ENCODE peak calls at places on chromosomes 3 and 15, in five cellular contexts. P, Y, F, V and K are unnamed samples. For H3K4me1, the result is how much of the 10 kb centered on the place peaks cover.

GRCh38 chr3:23944007-23944760 is 902 bp upstream of the NR1D2 start:
- DNase-seq in P (no peak), Y (peak), F (no peak), V (no peak), K (no peak)

GRCh38 chr3:101842245-101842934 is 6.9 kb upstream of the NFKBIZ start:
- DNase-seq in V (no peak), P (peak), F (peak), Y (peak), K (peak)

GRCh38 chr3:114221165-114221880 is 16.1 kb downstream of the ZNF80 start:
- DNase-seq in F (no peak), V (no peak), P (no peak), Y (no peak), K (no peak)

GRCh38 chr3:181383760-181384159 is 328.0 kb upstream of the SOX2 start:
- DNase-seq in Y (no peak), V (no peak), F (no peak), P (no peak), K (no peak)

GRCh38 chr15:91049378-91050127 is 27.2 kb upstream of the VPS33B start:
- DNase-seq in V (peak), F (peak), P (peak), Y (peak), K (no peak)

GRCh38 chr3:15052335-15053242 is 12.5 kb downstream of the MRPS25 start:
- DNase-seq in F (no peak), V (no peak), Y (no peak), P (no peak), K (no peak)

GRCh38 chr3:82293867-82294266 is 532.4 kb upstream of the GBE1 start:
- DNase-seq in F (no peak), V (no peak), Y (no peak), P (no peak), K (no peak)

GRCh38 chr15:40539030-40539429 is 25.8 kb downstream of the CCDC32 start:
- DNase-seq in Y (no peak), V (no peak), P (no peak), F (no peak), K (no peak)

GRCh38 chr3:57164217-57164605 is 942 bp downstream of the IL17RD start:
- DNase-seq in P (no peak), V (no peak), F (no peak), Y (no peak), K (no peak)

GRCh38 chr15:87123676-87124382 is 1044.2 kb downstream of the AGBL1 start:
- DNase-seq in F (no peak), V (no peak), Y (no peak), P (no peak), K (no peak)

GRCh38 chr3:42656680-42657610 is 3.4 kb downstream of the ZBTB47 start:
- DNase-seq in F (no peak), P (no peak), Y (no peak), V (no peak), K (no peak)

GRCh38 chr3:42655980-42656679 is 2.6 kb downstream of the ZBTB47 start:
- DNase-seq in Y (no peak), P (peak), F (peak), V (no peak), K (no peak)

GRCh38 chr3:42653560-42654330 is at the start of gene ZBTB47:
- DNase-seq in Y (no peak), P (peak), V (peak), F (peak), K (peak)

GRCh38 chr3:42654331-42655201 is 1.1 kb downstream of the ZBTB47 start:
- DNase-seq in Y (peak), P (peak), F (peak), V (no peak), K (peak)

DNA sequence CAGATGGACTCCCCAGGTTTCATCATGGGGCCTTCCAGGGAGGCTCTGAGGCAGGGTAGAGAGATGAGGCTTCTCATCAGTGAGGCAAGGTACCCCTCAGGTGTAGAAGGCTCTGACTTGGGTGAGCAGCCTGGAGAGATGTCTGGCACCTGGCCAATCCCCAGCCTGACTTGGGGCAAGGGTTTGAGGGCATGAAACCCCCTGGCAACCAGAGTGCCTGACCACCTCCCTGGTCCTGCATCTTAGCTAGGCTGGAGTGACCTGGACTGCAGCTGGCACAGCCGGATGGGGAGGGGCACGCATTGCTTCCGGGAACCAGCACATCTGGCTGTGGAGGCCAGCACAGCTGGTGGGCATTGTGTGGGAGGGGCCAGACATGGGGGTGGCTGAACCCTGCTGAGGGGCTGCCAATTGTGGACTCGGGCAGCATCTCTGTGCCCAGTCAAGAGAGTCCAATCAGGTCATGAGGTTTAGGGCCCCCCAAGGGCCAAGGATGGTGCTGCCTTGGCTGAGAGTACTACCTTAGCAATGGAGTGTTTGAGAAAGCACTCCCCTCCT is 1.9 kb downstream of the ZBTB47 start:
- DNase-seq in V (no peak), F (peak), P (peak), Y (no peak), K (no peak)
- H3K4me1 ChIP-seq in V (under half), F (under half), P (half or more), Y (under half), K (under half)

DNA sequence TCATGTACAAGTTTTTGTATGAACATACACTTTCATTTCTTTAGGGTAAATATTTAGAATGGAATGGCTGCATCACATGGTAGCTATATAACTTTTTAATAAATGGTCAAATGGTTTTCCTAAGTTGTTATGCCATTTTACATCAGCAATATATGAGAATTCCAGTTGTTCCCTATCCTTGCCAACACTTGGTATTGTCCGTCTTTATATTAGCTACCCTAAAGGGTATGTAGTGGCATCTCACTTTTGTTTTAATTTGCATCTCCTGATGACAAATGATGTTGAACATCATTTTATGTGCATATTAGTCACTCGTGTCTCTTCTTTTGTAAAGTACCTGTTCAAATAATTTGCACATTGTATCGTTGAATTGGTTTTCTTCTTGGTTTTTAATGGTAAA is 2.5 kb upstream of the MUC13 start:
- DNase-seq in P (no peak), Y (no peak), V (no peak), F (no peak), K (no peak)
- H2BK12ac ChIP-seq in P (no peak), Y (no peak), V (no peak), F (no peak), K (no peak)

DNA sequence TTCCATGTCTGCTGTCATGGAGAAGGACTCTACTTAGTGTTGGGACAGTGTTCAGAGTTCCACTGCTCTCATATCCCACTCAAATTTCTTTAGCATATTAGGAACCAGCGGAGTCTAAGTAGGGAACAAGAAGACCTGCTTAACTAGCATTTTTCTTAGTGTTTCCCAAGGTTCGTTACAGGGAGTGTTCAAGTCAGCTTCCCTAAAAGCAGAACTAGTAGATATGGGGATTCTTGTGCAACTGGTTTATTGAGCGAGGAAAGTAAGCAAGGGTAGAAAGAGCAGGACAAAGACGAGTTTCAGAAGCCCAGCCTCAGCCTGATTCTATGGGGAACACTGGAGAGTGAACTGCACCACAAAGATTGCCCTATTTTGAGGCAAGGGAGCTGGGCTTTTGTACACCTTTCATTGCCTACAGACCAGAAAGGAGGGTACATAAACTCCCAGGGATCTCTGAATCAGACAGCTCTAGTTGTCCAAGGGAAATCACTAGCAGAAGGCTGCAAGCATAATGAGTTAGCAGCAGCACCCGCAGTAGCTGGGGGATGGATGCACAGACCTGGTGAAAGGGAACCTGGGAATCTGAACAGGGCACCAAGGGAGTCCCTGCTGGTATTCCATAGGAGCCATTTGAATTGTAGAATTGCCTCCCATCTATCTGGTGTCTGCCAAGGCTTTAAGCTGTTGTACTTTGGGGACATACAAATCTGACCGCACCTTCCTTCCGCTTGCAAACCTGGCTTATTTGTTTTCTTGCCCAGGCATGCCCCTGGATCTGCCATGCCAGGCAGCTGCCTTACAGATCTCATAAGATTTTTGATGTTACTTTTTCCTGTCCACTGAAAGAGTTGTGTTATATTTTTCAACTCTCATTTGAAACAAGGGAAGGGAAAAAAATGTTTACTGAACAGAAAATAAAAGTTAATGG is 15.1 kb downstream of the CMTM7 start:
- DNase-seq in P (no peak), V (no peak), Y (no peak), F (no peak), K (no peak)
- H3K4me1 ChIP-seq in P (under half), V (under half), Y (under half), F (under half), K (under half)

DNA sequence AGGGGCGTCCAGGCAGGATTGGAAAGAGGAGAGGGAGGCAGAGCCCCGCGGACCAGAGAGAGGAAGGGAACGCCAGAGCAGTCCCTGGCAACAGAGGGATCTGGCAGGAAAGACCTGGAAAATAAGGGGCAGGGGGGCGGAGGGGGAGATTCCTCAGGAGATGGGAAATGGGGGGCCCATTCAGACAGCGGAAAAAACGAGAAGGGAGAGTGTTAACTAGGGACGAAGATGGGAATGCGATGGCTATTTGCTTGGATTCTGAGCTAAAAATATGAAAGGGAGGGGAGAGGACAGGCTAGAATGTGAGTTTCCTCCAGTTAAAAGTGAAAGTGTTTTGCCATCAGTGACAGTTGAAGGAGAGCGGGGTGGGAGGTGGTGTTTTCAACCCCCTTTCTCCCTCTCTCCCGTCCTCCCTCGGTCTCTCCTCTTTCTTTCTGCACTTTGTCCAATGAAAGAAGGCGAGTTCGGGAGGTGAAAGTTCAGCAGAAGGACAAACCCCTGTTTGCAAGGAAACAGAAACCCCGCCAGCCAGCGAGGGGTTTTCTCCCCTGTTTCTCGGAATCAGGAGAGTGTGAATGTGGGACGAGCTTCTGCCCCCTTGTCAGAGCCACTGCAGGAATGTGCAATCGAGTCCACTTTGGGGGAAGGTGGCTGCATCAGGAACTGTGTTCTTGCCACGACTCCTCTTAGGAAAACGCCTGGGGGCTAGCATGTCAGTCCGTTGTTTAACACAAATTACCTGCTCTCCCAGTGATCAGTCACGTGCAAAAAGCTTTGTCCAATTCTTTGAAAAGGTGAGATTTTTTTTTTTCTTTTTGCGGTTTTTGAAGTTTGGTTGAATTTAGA is 911 bp upstream of the FOXP1 start:
- DNase-seq in F (peak), P (peak), V (peak), Y (peak), K (no peak)
- H2BK12ac ChIP-seq in F (no peak), P (no peak), V (no peak), Y (no peak), K (peak)

GRCh38 chr15:99452728-99453643 is 112.8 kb upstream of the MEF2A start:
- DNase-seq in F (no peak), Y (no peak), P (peak), V (no peak), K (no peak)

GRCh38 chr15:99454941-99455795 is 110.6 kb upstream of the MEF2A start:
- DNase-seq in P (peak), V (peak), Y (no peak), F (no peak), K (no peak)

GRCh38 chr15:99453646-99454045 is 112.1 kb upstream of the MEF2A start:
- DNase-seq in Y (no peak), V (no peak), P (no peak), F (no peak), K (no peak)

GRCh38 chr15:99455796-99456160 is 110.0 kb upstream of the MEF2A start:
- DNase-seq in V (peak), F (no peak), Y (no peak), P (no peak), K (no peak)

GRCh38 chr15:99454107-99454809 is 111.5 kb upstream of the MEF2A start:
- DNase-seq in P (no peak), V (no peak), F (no peak), Y (no peak), K (no peak)
- H3K4me1 ChIP-seq in P (under half), V (under half), F (under half), Y (under half), K (under half)

GRCh38 chr3:66353530-66353929 is 132.7 kb downstream of the SLC25A26 start:
- DNase-seq in Y (no peak), V (peak), P (peak), F (no peak), K (no peak)
- H2BK12ac ChIP-seq in Y (no peak), V (no peak), P (no peak), F (no peak), K (no peak)

GRCh38 chr15:43286074-43286473 is 19.3 kb upstream of the TGM5 start:
- DNase-seq in V (no peak), F (no peak), P (no peak), Y (no peak), K (no peak)

GRCh38 chr15:43287254-43287653 is 20.5 kb upstream of the TGM5 start:
- DNase-seq in P (no peak), F (no peak), Y (no peak), V (no peak), K (no peak)

GRCh38 chr15:43281926-43282602 is 15.3 kb upstream of the TGM5 start:
- DNase-seq in V (no peak), Y (no peak), F (no peak), P (no peak), K (no peak)

GRCh38 chr15:43280996-43281395 is 14.3 kb upstream of the TGM5 start:
- DNase-seq in P (no peak), F (no peak), V (no peak), Y (no peak), K (no peak)

GRCh38 chr15:43285609-43286037 is 18.9 kb upstream of the TGM5 start:
- DNase-seq in V (peak), F (no peak), Y (peak), P (peak), K (peak)
- H3K4me1 ChIP-seq in V (under half), F (under half), Y (under half), P (under half), K (under half)

GRCh38 chr3:13648060-13648743 is 99.3 kb downstream of the FBLN2 start:
- DNase-seq in F (peak), Y (peak), V (peak), P (peak), K (peak)
- H2BK12ac ChIP-seq in F (no peak), Y (peak), V (no peak), P (peak), K (peak)

GRCh38 chr15:85403745-85404144 is 23.3 kb downstream of the AKAP13 start:
- DNase-seq in V (peak), F (no peak), Y (no peak), P (peak), K (no peak)
- H3K4me1 ChIP-seq in V (under half), F (under half), Y (under half), P (under half), K (under half)

GRCh38 chr3:16506884-16507409 is 6.6 kb downstream of the RFTN1 start:
- DNase-seq in Y (no peak), P (no peak), F (no peak), V (no peak), K (no peak)

GRCh38 chr3:16508242-16508575 is 5.3 kb downstream of the RFTN1 start:
- DNase-seq in V (no peak), P (no peak), F (no peak), Y (no peak), K (no peak)

GRCh38 chr3:16507540-16508241 is 5.8 kb downstream of the RFTN1 start:
- DNase-seq in Y (no peak), V (no peak), P (no peak), F (no peak), K (no peak)

GRCh38 chr3:16504692-16505091 is 8.8 kb downstream of the RFTN1 start:
- DNase-seq in F (no peak), V (no peak), Y (no peak), P (no peak), K (no peak)

DNA sequence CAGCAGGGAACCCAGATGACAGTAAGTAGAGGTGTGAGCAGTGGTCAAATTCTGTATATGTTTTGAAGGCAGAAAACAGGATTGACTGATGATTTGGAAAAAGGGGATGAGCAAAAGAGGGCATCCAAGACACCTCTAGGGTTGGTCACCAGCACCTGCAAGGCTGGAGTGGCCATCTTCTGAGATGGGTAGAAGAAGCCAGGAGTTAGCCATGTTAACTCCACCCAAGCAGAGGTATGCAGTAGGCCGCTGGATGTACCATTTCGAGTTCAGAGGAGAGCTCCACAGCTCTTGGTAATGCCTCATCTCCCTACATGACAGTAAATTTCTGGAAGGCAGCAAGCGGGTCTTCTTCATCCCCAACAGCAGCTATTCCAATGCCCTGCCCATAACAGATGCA is 7.0 kb downstream of the RFTN1 start:
- DNase-seq in P (no peak), F (no peak), V (no peak), Y (no peak), K (no peak)
- H2BK12ac ChIP-seq in P (no peak), F (no peak), V (no peak), Y (no peak), K (no peak)